ENCODE peak calls at places on chromosome 12, in eight cellular contexts. N is HTR-8/SVneo; J is T47D; Q is Ammon's horn; S is neural progenitor cell; X is putamen; M is stimulated activated CD8-positive, alpha-beta memory T cell treated with anti-CD3 and anti-CD28 coated beads, Interleukin-12 subunit alpha, Interleukin-12 subunit beta, amount 100 ng/mL, for 4 hours; C is Right ventricle myocardium superior. B is an unnamed sample.

GRCh38 chr12:113359133-113359938 is 949 bp downstream of the PLBD2 start:
- DNase-seq in N (no peak), J (no peak), Q (peak), S (no peak), X (peak), M (no peak), C (peak), B (no peak)

GRCh38 chr12:38587594-38587993 is 271.0 kb downstream of the ALG10B start:
- DNase-seq in N (no peak), J (no peak), Q (no peak), S (no peak), X (no peak), M (no peak), C (no peak), B (no peak)

GRCh38 chr12:51082561-51083139 is 746 bp downstream of the CSRNP2 start:
- DNase-seq in N (peak), J (peak), Q (peak), S (no peak), X (peak), M (no peak), C (no peak), B (no peak)

GRCh38 chr12:93572712-93573551 is 457 bp downstream of the SOCS2 start:
- DNase-seq in N (no peak), J (no peak), Q (peak), S (peak), X (no peak), M (no peak), C (peak), B (no peak)

GRCh38 chr12:1346126-1346525 is 248.3 kb downstream of the FBXL14 start:
- DNase-seq in N (no peak), J (no peak), Q (no peak), S (no peak), X (no peak), M (no peak), C (no peak), B (no peak)

GRCh38 chr12:80190001-80190400 is 90.7 kb downstream of the OTOGL start:
- DNase-seq in N (no peak), J (no peak), Q (no peak), S (no peak), X (no peak), M (no peak), C (no peak), B (no peak)

GRCh38 chr12:22268406-22268805 is 66.1 kb downstream of the ST8SIA1 start:
- DNase-seq in N (no peak), J (no peak), Q (no peak), S (no peak), X (no peak), M (no peak), C (no peak), B (no peak)

GRCh38 chr12:53365245-53365904 is 14.6 kb upstream of the SP1 start:
- DNase-seq in N (no peak), J (no peak), Q (no peak), S (no peak), X (no peak), M (no peak), C (no peak), B (no peak)

B was measured in CMK.